ENCODE peak calls at places on chromosomes 13 and 19, in six cellular contexts. H, U, V, X, A and Z are unnamed samples.
A peak's percentile ranks its signal among the peaks of the same experiment; 100 is the strongest.

GRCh38 chr19:35332817-35333216 is 3.8 kb downstream of the CD22 start:
- DNase-seq in H (no peak), U (no peak), V (no peak), X (no peak), A (no peak), Z (no peak)

GRCh38 chr19:3062165-3063105 is at the start of gene TLE5:
- DNase-seq in H (peak; percentile 76), U (peak; percentile 45), V (no peak), X (peak; percentile 88), A (peak; percentile 79), Z (peak; percentile 67)

GRCh38 chr13:50521191-50521590 is 322.3 kb downstream of the DLEU7 start:
- DNase-seq in H (no peak), U (no peak), V (no peak), X (no peak), A (no peak), Z (no peak)

GRCh38 chr19:30649934-30650614 is 277.9 kb downstream of the ZNF536 start:
- DNase-seq in H (no peak), U (peak; percentile 60), V (peak; percentile 52), X (no peak), A (no peak), Z (no peak)

GRCh38 chr19:35722897-35723296 is 5.1 kb downstream of the KMT2B start:
- DNase-seq in H (no peak), U (no peak), V (no peak), X (no peak), A (no peak), Z (no peak)

GRCh38 chr19:3409346-3410064 is 43.1 kb downstream of the NFIC start:
- DNase-seq in H (no peak), U (no peak), V (no peak), X (no peak), A (peak; percentile 81), Z (peak; percentile 79)

GRCh38 chr19:45507864-45508680 is 793 bp downstream of the VASP start:
- DNase-seq in H (peak; percentile 82), U (no peak), V (no peak), X (peak; percentile 78), A (peak; percentile 73), Z (no peak)

GRCh38 chr19:49809155-49809986 is 3.7 kb downstream of the FUZ start:
- DNase-seq in H (peak; percentile 82), U (peak; percentile 31), V (no peak), X (peak; percentile 85), A (peak; percentile 68), Z (peak; percentile 89)

GRCh38 chr13:77397636-77398035 is 70.7 kb upstream of the MYCBP2 start:
- DNase-seq in H (no peak), U (no peak), V (no peak), X (no peak), A (no peak), Z (no peak)

GRCh38 chr19:12783849-12784393 is 7.4 kb upstream of the JUNB start:
- DNase-seq in H (peak; percentile 87), U (peak; percentile 82), V (no peak), X (peak; percentile 87), A (peak; percentile 82), Z (peak; percentile 79)
- H3K27ac ChIP-seq in H (peak overlapping the region; percentile 98), U (peak overlapping the region; percentile 100), V (peak overlapping the region; percentile 34), X (peak overlapping the region; percentile 100), A (peak overlapping the region; percentile 99), Z (peak overlapping the region; percentile 93)

DNA sequence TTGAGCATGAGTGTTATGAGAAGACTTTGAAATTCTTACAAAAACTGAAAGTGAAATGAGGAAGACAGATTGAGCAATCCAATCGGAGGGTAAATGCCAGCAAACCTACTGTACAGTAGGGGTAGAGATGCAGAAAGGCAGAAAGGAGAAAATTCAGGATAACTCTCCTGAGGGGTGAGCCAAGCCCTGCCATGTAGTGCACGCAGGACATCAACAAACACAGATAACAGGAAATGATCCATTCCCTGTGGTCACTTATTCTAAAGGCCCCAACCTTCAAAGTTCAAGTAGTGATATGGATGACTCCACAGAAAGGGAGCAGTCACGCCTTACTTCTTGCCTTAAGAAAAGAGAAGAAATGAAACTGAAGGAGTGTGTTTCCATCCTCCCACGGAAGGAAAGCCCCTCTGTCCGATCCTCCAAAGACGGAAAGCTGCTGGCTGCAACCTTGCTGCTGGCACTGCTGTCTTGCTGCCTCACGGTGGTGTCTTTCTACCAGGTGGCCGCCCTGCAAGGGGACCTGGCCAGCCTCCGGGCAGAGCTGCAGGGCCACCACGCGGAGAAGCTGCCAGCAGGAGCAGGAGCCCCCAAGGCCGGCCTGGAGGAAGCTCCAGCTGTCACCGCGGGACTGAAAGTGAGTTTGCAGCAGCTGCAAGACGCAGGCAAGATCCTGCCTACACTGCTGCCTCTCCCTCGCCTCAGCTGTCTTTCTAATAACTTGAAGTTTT is at the start of gene TNFSF13B:
- DNase-seq in H (peak; percentile 67), U (no peak), V (peak; percentile 6), X (peak; percentile 80), A (peak; percentile 45), Z (peak; percentile 80)
- H3K27ac ChIP-seq in H (peak within 1 kb of the TSS; percentile 37), U (no peak within 1 kb of the TSS), V (no peak within 1 kb of the TSS), X (peak within 1 kb of the TSS; percentile 76), A (peak within 1 kb of the TSS; percentile 11), Z (no peak within 1 kb of the TSS)

DNA sequence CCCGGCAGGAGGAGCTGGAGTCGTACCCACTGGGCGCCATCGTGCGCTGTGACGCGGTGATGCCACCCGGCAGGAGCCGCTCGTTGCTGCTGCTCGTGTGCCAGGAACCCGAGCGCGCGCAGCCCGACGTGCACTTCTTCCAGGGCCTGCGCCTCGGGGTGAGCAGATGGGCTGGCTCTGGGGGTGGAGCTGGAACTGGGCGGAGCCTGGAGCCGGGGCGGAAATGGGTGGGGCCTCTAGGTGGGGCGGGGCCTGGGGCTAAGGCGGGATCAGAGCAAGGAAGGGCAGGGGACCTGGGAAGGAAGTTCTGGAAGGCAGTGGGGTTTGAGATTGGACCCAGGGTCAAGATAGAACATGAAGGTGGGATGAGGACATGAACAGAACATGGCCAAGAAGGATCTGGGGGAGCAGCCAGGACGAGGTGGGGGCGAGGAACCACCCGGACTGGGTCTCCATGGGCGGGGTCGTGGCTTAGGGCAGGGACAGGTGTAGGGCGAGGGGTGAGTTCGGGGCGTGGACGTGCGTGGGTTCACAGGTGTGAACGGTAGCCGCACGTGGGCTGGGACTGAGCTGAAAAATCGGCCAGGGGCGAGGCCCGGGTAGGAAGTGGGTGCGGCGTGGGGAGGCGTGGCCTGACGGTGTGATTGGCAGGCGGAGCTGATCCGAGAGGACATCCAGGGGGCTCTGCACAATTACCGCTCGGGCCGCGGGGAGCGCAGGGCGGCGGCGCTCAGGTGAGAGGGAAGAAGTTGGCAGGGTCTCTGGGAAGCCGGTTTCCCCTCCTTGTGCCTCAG is 4.6 kb downstream of the EPS8L1 start:
- DNase-seq in H (no peak), U (peak; percentile 93), V (peak; percentile 51), X (peak; percentile 91), A (peak; percentile 69), Z (no peak)
- H3K27ac ChIP-seq in H (no peak overlapping the region), U (peak overlapping the region; percentile 88), V (no peak overlapping the region), X (peak overlapping the region; percentile 26), A (no peak overlapping the region), Z (no peak overlapping the region)

GRCh38 chr13:28138756-28139470 is 568 bp downstream of the PAN3 start:
- DNase-seq in H (peak; percentile 87), U (peak; percentile 72), V (peak; percentile 85), X (peak; percentile 93), A (peak; percentile 88), Z (peak; percentile 94)
- H3K27ac ChIP-seq in H (peak overlapping the region; percentile 96), U (peak overlapping the region; percentile 95), V (peak overlapping the region; percentile 98), X (peak overlapping the region; percentile 96), A (peak overlapping the region; percentile 97), Z (peak overlapping the region; percentile 73)

DNA sequence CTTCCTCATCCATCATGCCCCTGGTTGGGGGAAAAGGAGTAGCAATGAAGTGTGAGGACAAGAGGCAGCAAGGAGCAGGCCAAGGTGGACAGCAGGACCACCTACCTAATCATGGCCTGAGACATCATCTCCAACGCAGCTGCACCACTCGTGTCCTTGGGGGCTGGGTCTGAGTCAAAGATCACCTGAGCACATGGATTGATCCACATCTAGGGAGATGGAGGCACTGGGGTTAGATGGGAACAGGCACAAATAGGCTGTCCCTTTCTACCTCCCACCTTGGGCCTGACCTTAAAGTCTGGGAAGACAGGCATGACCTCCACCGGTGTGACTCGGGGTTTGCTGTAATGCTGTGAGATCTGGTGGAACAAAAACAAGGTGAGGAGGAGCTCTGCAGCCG is 2.2 kb downstream of the PAF1 start:
- DNase-seq in H (no peak), U (no peak), V (no peak), X (no peak), A (no peak), Z (no peak)
- H3K27ac ChIP-seq in H (peak overlapping the region; percentile 98), U (peak overlapping the region; percentile 94), V (no peak overlapping the region), X (no peak overlapping the region), A (peak overlapping the region; percentile 25), Z (no peak overlapping the region)

GRCh38 chr13:29515372-29515771 is 80.1 kb downstream of the SLC7A1 start:
- DNase-seq in H (no peak), U (no peak), V (no peak), X (no peak), A (no peak), Z (peak; percentile 30)

GRCh38 chr13:29514720-29515310 is 80.7 kb downstream of the SLC7A1 start:
- DNase-seq in H (no peak), U (no peak), V (no peak), X (peak; percentile 41), A (no peak), Z (no peak)

GRCh38 chr13:29516880-29517279 is 78.6 kb downstream of the SLC7A1 start:
- DNase-seq in H (peak; percentile 64), U (no peak), V (no peak), X (peak; percentile 30), A (no peak), Z (no peak)

GRCh38 chr13:29513981-29514719 is 81.3 kb downstream of the SLC7A1 start:
- DNase-seq in H (no peak), U (no peak), V (no peak), X (peak; percentile 58), A (no peak), Z (no peak)

DNA sequence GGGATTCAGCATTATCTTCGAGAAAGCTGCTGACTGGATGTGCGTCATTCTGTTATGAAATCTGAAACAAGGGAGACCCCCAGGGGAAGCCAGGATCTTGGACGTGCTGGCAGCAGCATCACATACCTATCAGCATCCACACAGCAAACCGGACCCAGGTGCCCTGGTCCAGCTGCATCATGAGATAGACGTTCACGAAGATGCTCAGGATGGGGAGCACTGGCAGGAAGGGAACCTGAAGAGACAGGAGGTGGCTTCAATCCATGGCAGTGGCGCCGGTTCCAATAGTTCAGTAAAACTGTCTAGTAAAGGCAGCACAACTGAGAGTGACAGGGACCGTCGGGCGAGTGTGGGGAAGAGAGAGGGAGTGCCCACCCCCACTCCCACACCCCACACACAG is 79.5 kb downstream of the SLC7A1 start:
- DNase-seq in H (no peak), U (no peak), V (no peak), X (no peak), A (no peak), Z (peak; percentile 66)
- H3K27ac ChIP-seq in H (no peak overlapping the region), U (peak overlapping the region; percentile 52), V (peak overlapping the region; percentile 47), X (no peak overlapping the region), A (no peak overlapping the region), Z (no peak overlapping the region)

DNA sequence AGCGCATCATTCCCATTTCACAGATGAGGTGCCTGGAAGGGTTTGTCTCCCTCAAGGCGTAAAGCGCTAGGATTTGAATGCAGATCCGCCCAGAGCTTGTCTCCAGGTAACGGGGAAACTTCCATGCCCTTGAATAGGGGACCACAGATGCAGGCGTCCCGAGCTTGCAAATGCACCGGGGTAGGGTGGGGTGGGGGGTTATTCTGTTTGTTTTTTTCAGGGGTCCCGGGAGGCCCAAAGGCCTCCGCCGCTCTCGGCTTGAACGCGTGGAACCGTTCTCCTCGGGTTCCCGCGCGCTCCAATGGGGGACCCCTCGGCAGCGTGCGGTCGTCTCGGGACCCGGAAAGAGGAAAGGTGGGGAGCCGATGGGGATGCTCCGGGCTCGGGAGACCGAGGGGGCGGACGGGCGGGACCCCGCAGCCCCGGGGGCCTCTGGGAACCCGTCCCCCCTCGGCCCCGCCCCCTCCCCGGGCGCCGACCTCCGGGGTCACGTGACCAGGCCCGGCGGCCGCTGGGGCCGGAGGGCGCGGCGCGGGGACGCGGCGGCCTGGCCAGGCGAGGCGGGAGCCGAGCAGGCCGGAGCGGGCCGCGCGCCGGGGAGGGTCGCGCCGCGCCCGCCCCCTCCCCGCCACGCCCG is at the start of gene PKN1:
- DNase-seq in H (no peak), U (peak; percentile 41), V (no peak), X (peak; percentile 84), A (peak; percentile 77), Z (peak; percentile 86)
- H3K27ac ChIP-seq in H (peak within 1 kb of the TSS; percentile 77), U (peak within 1 kb of the TSS; percentile 71), V (peak within 1 kb of the TSS; percentile 34), X (peak within 1 kb of the TSS; percentile 86), A (peak within 1 kb of the TSS; percentile 94), Z (peak within 1 kb of the TSS; percentile 69)